ENCODE peak calls at places on chromosomes 2 and 18, in ten cellular contexts. J, F, B, M, L, K, Y, W, H and N are unnamed samples.

GRCh38 chr2:133266926-133267590 is 301.2 kb downstream of the NCKAP5 start:
- DNase-seq in K (no peak), H (no peak), W (no peak), F (no peak), J (no peak), Y (no peak), L (no peak), B (peak), M (peak), N (no peak)

GRCh38 chr2:86368181-86368824 is 30.9 kb upstream of the REEP1 start:
- DNase-seq in W (peak), K (peak), F (peak), Y (peak), J (peak), B (peak), M (peak), L (peak), H (peak), N (peak)

GRCh38 chr18:4233468-4233867 is 221.6 kb downstream of the DLGAP1 start:
- DNase-seq in M (no peak), L (no peak), B (peak), F (no peak), W (no peak), J (no peak), K (no peak), Y (no peak), H (no peak), N (no peak)

GRCh38 chr18:50644807-50645206 is 84.9 kb downstream of the MAPK4 start:
- DNase-seq in Y (no peak), F (peak), L (no peak), M (no peak), W (no peak), H (peak), K (no peak), B (peak), J (no peak), N (no peak)

GRCh38 chr2:217331577-217332139 is 471.8 kb upstream of the TNP1 start:
- DNase-seq in H (peak), J (peak), Y (no peak), W (no peak), L (no peak), M (peak), K (peak), B (peak), F (no peak), N (no peak)

GRCh38 chr2:47226124-47227040 is 71.3 kb upstream of the STPG4 start:
- DNase-seq in Y (peak), K (peak), B (no peak), H (no peak), J (no peak), M (no peak), W (no peak), L (no peak), F (no peak), N (no peak)

GRCh38 chr2:72915076-72915906 is 2.0 kb upstream of the EMX1 start:
- DNase-seq in K (no peak), F (no peak), L (no peak), H (no peak), W (no peak), M (no peak), B (peak), Y (peak), J (peak), N (no peak)

GRCh38 chr2:36371070-36371962 is 15.7 kb downstream of the CRIM1 start:
- DNase-seq in K (peak), L (no peak), Y (no peak), F (no peak), B (no peak), M (peak), W (no peak), J (no peak), H (peak), N (no peak)

GRCh38 chr2:167293172-167293781 is 405.0 kb downstream of the XIRP2 start:
- DNase-seq in K (peak), W (no peak), M (peak), B (peak), F (no peak), Y (no peak), H (peak), L (peak), J (no peak), N (no peak)

GRCh38 chr2:233048569-233049193 is 11.5 kb upstream of the INPP5D start:
- DNase-seq in F (no peak), L (no peak), M (no peak), W (no peak), Y (peak), K (no peak), J (no peak), B (no peak), H (no peak), N (peak)

GRCh38 chr2:19244460-19245363 is 113.7 kb downstream of the OSR1 start:
- DNase-seq in K (peak), B (no peak), W (no peak), H (no peak), L (no peak), M (peak), F (no peak), Y (no peak), J (no peak), N (no peak)

GRCh38 chr18:12336887-12337286 is 28.8 kb downstream of the TUBB6 start:
- DNase-seq in K (peak), W (no peak), B (peak), L (no peak), J (no peak), F (no peak), H (peak), M (peak), Y (no peak), N (no peak)

GRCh38 chr2:199405241-199405640 is 52.5 kb downstream of the SATB2 start:
- DNase-seq in K (peak), L (no peak), H (no peak), M (peak), B (peak), F (peak), J (no peak), W (no peak), Y (no peak), N (no peak)

GRCh38 chr2:117770696-117771095 is 43.8 kb upstream of the DDX18 start:
- DNase-seq in F (no peak), J (no peak), M (no peak), K (no peak), B (no peak), Y (no peak), H (no peak), W (no peak), L (no peak), N (no peak)

GRCh38 chr2:135904590-135904989 is 28.3 kb upstream of the MCM6 start:
- DNase-seq in L (no peak), M (peak), F (no peak), K (peak), H (no peak), J (no peak), B (no peak), Y (no peak), W (no peak), N (no peak)

GRCh38 chr18:413263-413662 is 87.2 kb downstream of the COLEC12 start:
- DNase-seq in B (no peak), K (peak), M (peak), J (no peak), L (no peak), W (no peak), Y (no peak), H (no peak), F (no peak), N (no peak)

GRCh38 chr2:119234021-119235019 is 10.7 kb downstream of the STEAP3 start:
- DNase-seq in M (peak), F (no peak), W (no peak), J (no peak), L (no peak), H (no peak), K (peak), B (peak), Y (no peak), N (no peak)

GRCh38 chr2:151297882-151298281 is 8.4 kb upstream of the NMI start:
- DNase-seq in F (no peak), K (peak), J (no peak), B (no peak), Y (no peak), H (no peak), M (no peak), L (no peak), W (no peak), N (no peak)

GRCh38 chr2:119940856-119941255 is 72.0 kb upstream of the EPB41L5 start:
- DNase-seq in B (no peak), F (no peak), Y (no peak), L (no peak), W (no peak), H (no peak), J (no peak), K (no peak), M (peak), N (no peak)

GRCh38 chr18:62781893-62782292 is 66.6 kb downstream of the PHLPP1 start:
- DNase-seq in M (peak), B (peak), W (no peak), K (peak), J (no peak), Y (no peak), L (peak), F (no peak), H (no peak), N (no peak)

GRCh38 chr2:130828461-130828860 is 8.3 kb upstream of the ARHGEF4 start:
- DNase-seq in B (no peak), M (no peak), L (peak), F (no peak), K (no peak), W (no peak), H (peak), Y (no peak), J (no peak), N (no peak)

GRCh38 chr18:28834889-28835288 is 658.0 kb upstream of the CDH2 start:
- DNase-seq in L (no peak), W (no peak), B (no peak), M (peak), J (no peak), F (no peak), Y (no peak), K (peak), H (peak), N (no peak)

GRCh38 chr2:26473796-26474195 is 4.1 kb downstream of the OTOF start:
- DNase-seq in Y (no peak), H (no peak), F (no peak), L (peak), K (no peak), B (no peak), W (peak), J (no peak), M (no peak), N (no peak)

GRCh38 chr2:43323810-43324588 is 97.6 kb upstream of the ZFP36L2 start:
- DNase-seq in W (peak), J (no peak), L (peak), B (no peak), K (no peak), H (no peak), M (no peak), Y (peak), F (no peak), N (no peak)

GRCh38 chr2:120014231-120014990 is 1.5 kb downstream of the EPB41L5 start:
- DNase-seq in F (no peak), J (no peak), W (no peak), K (no peak), H (no peak), M (peak), B (no peak), L (no peak), Y (no peak), N (no peak)

GRCh38 chr2:136255127-136255526 is 137.2 kb upstream of the CXCR4 start:
- DNase-seq in Y (no peak), J (no peak), H (no peak), F (no peak), B (no peak), L (no peak), K (no peak), M (no peak), W (no peak), N (no peak)

GRCh38 chr2:140276661-140277060 is 1496.5 kb upstream of the NXPH2 start:
- DNase-seq in H (no peak), Y (no peak), F (no peak), L (no peak), J (no peak), K (no peak), M (no peak), W (no peak), B (no peak), N (no peak)

GRCh38 chr18:10386049-10386448 is 68.4 kb upstream of the APCDD1 start:
- DNase-seq in J (no peak), K (no peak), L (no peak), Y (no peak), F (no peak), M (no peak), B (no peak), H (no peak), W (no peak), N (no peak)

GRCh38 chr18:2534906-2535305 is 36.4 kb downstream of the METTL4 start:
- DNase-seq in F (no peak), K (no peak), J (no peak), H (no peak), B (no peak), L (no peak), M (no peak), Y (no peak), W (no peak), N (no peak)

GRCh38 chr2:106085441-106085911 is 108.6 kb downstream of the UXS1 start:
- DNase-seq in L (no peak), Y (no peak), J (no peak), F (no peak), H (peak), M (peak), B (peak), K (peak), W (no peak), N (no peak)

GRCh38 chr2:163735692-163736432 is at the start of gene FIGN:
- DNase-seq in F (no peak), Y (peak), B (peak), K (peak), L (peak), M (peak), W (peak), J (peak), H (peak), N (no peak)

GRCh38 chr18:50737127-50737526 is 82.7 kb downstream of the MRO start:
- DNase-seq in K (no peak), W (no peak), J (no peak), Y (no peak), M (no peak), F (no peak), L (no peak), B (no peak), H (no peak), N (no peak)

GRCh38 chr2:212282596-212283330 is 255.8 kb downstream of the ERBB4 start:
- DNase-seq in B (no peak), L (no peak), M (no peak), H (no peak), W (no peak), F (no peak), Y (no peak), K (no peak), J (no peak), N (no peak)

GRCh38 chr2:109311771-109312170 is 182.8 kb downstream of the SH3RF3 start:
- DNase-seq in W (no peak), F (no peak), M (peak), Y (no peak), H (no peak), K (no peak), L (no peak), B (no peak), J (no peak), N (no peak)

GRCh38 chr2:36633470-36634092 is 35.6 kb upstream of the FEZ2 start:
- DNase-seq in F (no peak), K (peak), W (no peak), L (no peak), J (no peak), B (no peak), M (peak), Y (no peak), H (no peak), N (no peak)

GRCh38 chr2:214808481-214808931 is 977 bp downstream of the BARD1 start:
- DNase-seq in F (no peak), M (peak), J (no peak), W (no peak), L (no peak), K (peak), B (no peak), H (no peak), Y (no peak), N (no peak)

DNA sequence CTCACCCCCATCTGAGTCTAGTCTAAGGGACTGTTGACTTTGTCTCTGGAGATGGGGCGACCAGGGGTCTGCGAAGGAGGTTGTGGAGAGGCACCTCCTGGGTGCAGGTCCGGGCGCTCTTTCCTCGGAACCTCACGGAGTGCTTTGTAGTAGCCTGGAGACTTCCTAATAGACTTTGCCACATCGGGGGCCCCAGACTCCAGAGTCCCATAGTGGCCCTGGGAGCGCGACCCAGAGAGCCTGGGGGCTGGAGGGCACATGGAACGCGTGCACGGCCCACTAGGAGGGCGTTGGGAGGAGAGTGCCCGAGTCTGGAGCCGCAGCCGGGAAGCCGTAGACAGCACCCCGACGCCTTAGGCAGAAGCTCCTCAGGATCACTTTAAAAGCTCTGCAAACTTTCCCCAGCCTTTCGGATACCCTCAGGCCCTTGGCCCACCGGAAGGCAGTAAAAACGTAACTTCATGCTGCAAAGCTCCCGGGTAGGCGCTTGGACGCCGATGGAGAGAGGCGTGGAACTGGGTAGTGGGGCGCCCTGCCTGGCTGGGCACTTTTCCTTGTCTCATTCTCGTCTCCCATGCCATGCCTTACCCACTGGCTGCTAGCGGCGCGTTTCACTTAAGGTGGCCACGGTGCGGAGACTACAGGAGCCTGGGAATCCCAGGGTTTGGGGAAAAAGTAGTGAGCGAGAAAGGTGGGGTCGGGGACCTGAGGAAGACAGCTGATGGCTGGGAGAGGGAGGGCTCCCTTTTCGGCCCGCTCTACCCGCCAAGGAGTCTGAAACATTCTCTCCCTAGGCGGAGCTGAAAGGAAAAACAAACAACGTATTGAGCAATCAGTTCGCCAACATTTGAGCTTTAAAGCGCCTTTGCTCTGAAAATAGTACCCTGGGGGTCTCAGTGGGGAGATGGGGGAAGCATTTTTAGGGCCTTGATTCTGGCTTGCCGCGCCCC is 141.7 kb downstream of the MEIS1 start:
- DNase-seq in F (no peak), M (peak), H (peak), L (peak), Y (no peak), K (peak), B (peak), J (no peak), W (no peak), N (no peak)
- TF ChIP-seq CTCF in F (no peak), M (no peak), H (no peak), L (no peak), Y (no peak), K (no peak), B (no peak), J (no peak), W (no peak), N (no peak)

DNA sequence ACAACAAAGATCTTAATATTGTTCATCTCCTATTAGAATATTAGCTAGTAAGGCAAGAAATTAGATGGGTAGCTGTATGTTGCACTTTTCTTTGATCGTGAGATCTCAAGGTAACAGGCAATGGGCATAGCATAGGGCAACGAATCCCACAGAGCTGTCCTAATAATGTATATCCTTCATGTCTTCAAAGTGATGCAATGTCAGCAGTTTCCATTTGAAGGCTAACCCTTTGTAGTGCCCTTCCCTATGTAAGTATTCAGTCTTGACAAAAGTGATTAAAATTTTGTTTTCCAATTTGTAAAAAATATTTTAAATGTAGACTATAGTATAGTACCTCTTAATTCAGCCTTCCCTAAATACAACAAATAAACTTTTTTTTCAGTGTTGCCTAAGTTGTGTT is 112.5 kb downstream of the PKP4 start:
- DNase-seq in W (no peak), F (no peak), J (no peak), H (no peak), K (no peak), B (no peak), Y (no peak), M (no peak), L (no peak), N (no peak)
- TF ChIP-seq CTCF in W (no peak), F (no peak), J (no peak), H (no peak), K (no peak), B (no peak), Y (no peak), M (no peak), L (no peak), N (no peak)

GRCh38 chr2:236607471-236608307 is 38.1 kb downstream of the ACKR3 start:
- DNase-seq in B (peak), H (no peak), W (no peak), Y (no peak), F (no peak), K (peak), J (no peak), L (no peak), M (no peak), N (no peak)
- TF ChIP-seq CTCF in B (peak), H (no peak), W (peak), Y (no peak), F (no peak), K (no peak), J (no peak), L (no peak), M (peak), N (no peak)

GRCh38 chr2:38106420-38107182 is 30.6 kb upstream of the CYP1B1 start:
- DNase-seq in W (peak), F (no peak), L (no peak), K (peak), B (peak), H (no peak), Y (no peak), J (peak), M (peak), N (no peak)
- TF ChIP-seq CTCF in W (no peak), F (no peak), L (no peak), K (no peak), B (no peak), H (no peak), Y (no peak), J (no peak), M (no peak), N (no peak)

DNA sequence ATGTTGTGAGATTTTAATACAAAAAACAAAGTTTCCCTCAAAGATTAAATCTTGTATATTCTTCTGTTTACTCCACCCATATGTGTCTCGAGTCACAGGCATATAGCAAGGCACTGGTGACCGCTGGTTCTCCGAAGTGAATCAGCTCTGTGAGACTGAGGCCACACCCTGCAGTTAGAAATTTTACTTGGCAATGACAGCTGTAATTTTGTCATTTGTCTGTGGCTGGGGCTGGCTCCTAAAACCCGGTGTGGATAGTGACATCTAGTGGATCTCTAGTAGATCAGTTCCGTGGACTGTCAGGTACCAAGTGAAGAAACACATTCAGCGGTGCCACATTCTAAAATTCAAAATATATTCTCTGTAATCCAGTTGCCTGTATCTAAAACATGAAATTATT is 278.0 kb downstream of the NEDD4L start:
- DNase-seq in Y (peak), K (peak), F (peak), W (peak), L (peak), B (peak), J (peak), M (peak), H (peak), N (no peak)
- TF ChIP-seq CTCF in Y (peak), K (peak), F (peak), W (peak), L (peak), B (peak), J (peak), M (peak), H (peak), N (no peak)

GRCh38 chr2:229164545-229165249 is 106.4 kb downstream of the PID1 start:
- DNase-seq in M (peak), H (no peak), W (no peak), J (no peak), F (no peak), K (peak), B (peak), L (no peak), Y (no peak), N (no peak)
- TF ChIP-seq CTCF in M (no peak), H (no peak), W (no peak), J (no peak), F (no peak), K (peak), B (no peak), L (no peak), Y (no peak), N (no peak)